ENCODE peak calls at places on chromosomes 7 and 10, in eight cellular contexts. One of them, this sample, is unnamed. For H3K4me1, the result is how much of the 10 kb centered on the place peaks cover.

GRCh38 chr7:79227035-79227434 is 226.4 kb downstream of the MAGI2 start:
- DNase-seq in neuronal stem cell: no peak
- DNase-seq in spleen: no peak
- DNase-seq in right cardiac atrium: no peak
- DNase-seq in ascending aorta: no peak
- DNase-seq in upper lobe of right lung: no peak
- DNase-seq in PC-3: peak
- DNase-seq in ovary: no peak
- DNase-seq in this sample: no peak

GRCh38 chr10:43336061-43336460 is 35.4 kb upstream of the FXYD4 start:
- DNase-seq in neuronal stem cell: no peak
- DNase-seq in spleen: no peak
- DNase-seq in right cardiac atrium: no peak
- DNase-seq in ascending aorta: no peak
- DNase-seq in upper lobe of right lung: no peak
- DNase-seq in PC-3: no peak
- DNase-seq in ovary: no peak
- DNase-seq in this sample: no peak

GRCh38 chr10:1732501-1733123 is 4.7 kb downstream of the ADARB2 start:
- DNase-seq in neuronal stem cell: no peak
- DNase-seq in spleen: no peak
- DNase-seq in right cardiac atrium: no peak
- DNase-seq in ascending aorta: no peak
- DNase-seq in upper lobe of right lung: no peak
- DNase-seq in PC-3: peak
- DNase-seq in ovary: no peak
- DNase-seq in this sample: no peak

GRCh38 chr10:91409069-91409868 is 875 bp upstream of the HECTD2 start:
- DNase-seq in neuronal stem cell: peak
- DNase-seq in spleen: no peak
- DNase-seq in right cardiac atrium: peak
- DNase-seq in ascending aorta: peak
- DNase-seq in upper lobe of right lung: peak
- DNase-seq in PC-3: peak
- DNase-seq in ovary: peak
- DNase-seq in this sample: peak

GRCh38 chr10:18097524-18097923 is 42.7 kb upstream of the CACNB2 start:
- DNase-seq in neuronal stem cell: no peak
- DNase-seq in spleen: no peak
- DNase-seq in right cardiac atrium: no peak
- DNase-seq in ascending aorta: no peak
- DNase-seq in upper lobe of right lung: no peak
- DNase-seq in PC-3: peak
- DNase-seq in ovary: no peak
- DNase-seq in this sample: no peak

GRCh38 chr10:51171946-51172345 is 97.7 kb downstream of the PRKG1 start:
- DNase-seq in neuronal stem cell: no peak
- DNase-seq in spleen: no peak
- DNase-seq in right cardiac atrium: no peak
- DNase-seq in ascending aorta: no peak
- DNase-seq in upper lobe of right lung: no peak
- DNase-seq in PC-3: peak
- DNase-seq in ovary: no peak
- DNase-seq in this sample: no peak

GRCh38 chr7:23100697-23101096 is 4.9 kb upstream of the KLHL7 start:
- DNase-seq in neuronal stem cell: no peak
- DNase-seq in spleen: no peak
- DNase-seq in right cardiac atrium: no peak
- DNase-seq in ascending aorta: no peak
- DNase-seq in upper lobe of right lung: no peak
- DNase-seq in PC-3: no peak
- DNase-seq in ovary: no peak
- DNase-seq in this sample: no peak

GRCh38 chr7:145696071-145696470 is 420.5 kb upstream of the CNTNAP2 start:
- DNase-seq in neuronal stem cell: no peak
- DNase-seq in spleen: no peak
- DNase-seq in right cardiac atrium: no peak
- DNase-seq in ascending aorta: no peak
- DNase-seq in upper lobe of right lung: no peak
- DNase-seq in PC-3: no peak
- DNase-seq in ovary: no peak
- DNase-seq in this sample: no peak

GRCh38 chr7:18610331-18610948 is 114.9 kb downstream of the HDAC9 start:
- DNase-seq in neuronal stem cell: peak
- DNase-seq in spleen: no peak
- DNase-seq in right cardiac atrium: no peak
- DNase-seq in ascending aorta: no peak
- DNase-seq in upper lobe of right lung: no peak
- DNase-seq in PC-3: peak
- DNase-seq in ovary: no peak
- DNase-seq in this sample: no peak

GRCh38 chr10:31912898-31913847 is 15.5 kb downstream of the ARHGAP12 start:
- DNase-seq in neuronal stem cell: no peak
- DNase-seq in spleen: no peak
- DNase-seq in right cardiac atrium: peak
- DNase-seq in ascending aorta: no peak
- DNase-seq in upper lobe of right lung: no peak
- DNase-seq in PC-3: no peak
- DNase-seq in ovary: peak
- DNase-seq in this sample: no peak

GRCh38 chr7:75050501-75050900 is 23.1 kb downstream of the RCC1L start:
- DNase-seq in neuronal stem cell: no peak
- DNase-seq in spleen: no peak
- DNase-seq in right cardiac atrium: no peak
- DNase-seq in ascending aorta: no peak
- DNase-seq in upper lobe of right lung: no peak
- DNase-seq in PC-3: no peak
- DNase-seq in ovary: no peak
- DNase-seq in this sample: no peak

GRCh38 chr7:75045881-75046280 is 27.7 kb downstream of the RCC1L start:
- DNase-seq in neuronal stem cell: no peak
- DNase-seq in spleen: no peak
- DNase-seq in right cardiac atrium: no peak
- DNase-seq in ascending aorta: no peak
- DNase-seq in upper lobe of right lung: no peak
- DNase-seq in PC-3: no peak
- DNase-seq in ovary: no peak
- DNase-seq in this sample: no peak

GRCh38 chr7:75049817-75050216 is 23.8 kb downstream of the RCC1L start:
- DNase-seq in neuronal stem cell: no peak
- DNase-seq in spleen: no peak
- DNase-seq in right cardiac atrium: no peak
- DNase-seq in ascending aorta: no peak
- DNase-seq in upper lobe of right lung: no peak
- DNase-seq in PC-3: no peak
- DNase-seq in ovary: no peak
- DNase-seq in this sample: no peak

GRCh38 chr7:75042831-75043703 is 30.5 kb downstream of the RCC1L start:
- DNase-seq in neuronal stem cell: no peak
- DNase-seq in spleen: no peak
- DNase-seq in right cardiac atrium: no peak
- DNase-seq in ascending aorta: no peak
- DNase-seq in upper lobe of right lung: no peak
- DNase-seq in PC-3: no peak
- DNase-seq in ovary: no peak
- DNase-seq in this sample: no peak

GRCh38 chr7:75048435-75049379 is 24.9 kb downstream of the RCC1L start:
- DNase-seq in neuronal stem cell: no peak
- DNase-seq in spleen: no peak
- DNase-seq in right cardiac atrium: no peak
- DNase-seq in ascending aorta: no peak
- DNase-seq in upper lobe of right lung: no peak
- DNase-seq in PC-3: no peak
- DNase-seq in ovary: peak
- DNase-seq in this sample: no peak
- H3K27ac ChIP-seq in neuronal stem cell: no peak
- H3K27ac ChIP-seq in spleen: no peak
- H3K27ac ChIP-seq in right cardiac atrium: no peak
- H3K27ac ChIP-seq in ascending aorta: peak
- H3K27ac ChIP-seq in upper lobe of right lung: no peak
- H3K27ac ChIP-seq in PC-3: no peak
- H3K27ac ChIP-seq in ovary: no peak
- H3K27ac ChIP-seq in this sample: no peak

DNA sequence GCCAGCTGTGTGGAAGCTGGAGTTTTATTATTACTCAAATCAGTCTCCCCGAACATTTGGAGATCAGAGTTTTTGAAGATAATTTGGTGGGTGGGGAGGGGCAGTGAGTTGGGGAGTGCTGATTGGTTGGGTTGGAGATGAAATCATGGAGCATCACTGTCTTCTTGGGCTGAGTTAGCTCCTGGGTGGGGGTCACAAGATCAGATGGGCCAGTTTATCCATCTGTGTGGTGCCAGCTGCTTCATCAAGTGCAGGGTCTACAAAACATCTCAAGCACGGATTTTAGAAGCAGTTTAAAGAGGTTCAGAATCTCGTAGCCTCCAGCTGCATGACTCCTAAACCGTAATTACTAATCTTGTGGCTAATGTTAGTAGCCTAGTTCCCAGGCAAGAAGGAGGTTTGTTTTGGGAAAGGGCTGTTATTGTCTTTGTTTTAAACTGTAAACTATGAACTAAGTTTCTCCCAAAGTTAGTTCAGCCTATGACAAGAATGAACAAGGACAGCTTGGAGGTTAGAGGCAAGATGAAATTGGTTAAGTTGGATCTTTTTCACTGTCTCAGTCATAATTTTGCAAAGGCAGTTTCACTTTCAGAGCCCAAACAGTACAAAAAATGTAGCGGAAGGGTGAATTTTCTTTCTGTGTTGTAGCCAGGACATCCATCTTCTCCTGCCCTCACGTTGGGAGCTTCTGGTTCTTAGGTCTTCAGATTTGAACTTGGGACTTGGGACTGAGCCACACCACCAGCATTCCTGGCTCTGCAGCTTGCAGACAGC is 43.1 kb downstream of the KLF6 start:
- DNase-seq in neuronal stem cell: no peak
- DNase-seq in spleen: no peak
- DNase-seq in right cardiac atrium: no peak
- DNase-seq in ascending aorta: peak
- DNase-seq in upper lobe of right lung: no peak
- DNase-seq in PC-3: no peak
- DNase-seq in ovary: no peak
- DNase-seq in this sample: no peak
- H3K4me3 ChIP-seq in neuronal stem cell: no peak
- H3K4me3 ChIP-seq in spleen: no peak
- H3K4me3 ChIP-seq in right cardiac atrium: no peak
- H3K4me3 ChIP-seq in ascending aorta: peak
- H3K4me3 ChIP-seq in upper lobe of right lung: no peak
- H3K4me3 ChIP-seq in PC-3: no peak
- H3K4me3 ChIP-seq in ovary: no peak
- H3K4me3 ChIP-seq in this sample: no peak

GRCh38 chr10:110848106-110848505 is 23.6 kb upstream of the PDCD4 start:
- DNase-seq in neuronal stem cell: no peak
- DNase-seq in spleen: no peak
- DNase-seq in right cardiac atrium: no peak
- DNase-seq in ascending aorta: no peak
- DNase-seq in upper lobe of right lung: no peak
- DNase-seq in PC-3: no peak
- DNase-seq in ovary: no peak
- DNase-seq in this sample: no peak

GRCh38 chr10:110852255-110852896 is 19.4 kb upstream of the PDCD4 start:
- DNase-seq in neuronal stem cell: no peak
- DNase-seq in spleen: no peak
- DNase-seq in right cardiac atrium: no peak
- DNase-seq in ascending aorta: no peak
- DNase-seq in upper lobe of right lung: no peak
- DNase-seq in PC-3: peak
- DNase-seq in ovary: no peak
- DNase-seq in this sample: peak

GRCh38 chr10:110850099-110850498 is 21.6 kb upstream of the PDCD4 start:
- DNase-seq in neuronal stem cell: no peak
- DNase-seq in spleen: no peak
- DNase-seq in right cardiac atrium: no peak
- DNase-seq in ascending aorta: no peak
- DNase-seq in upper lobe of right lung: no peak
- DNase-seq in PC-3: no peak
- DNase-seq in ovary: no peak
- DNase-seq in this sample: no peak

GRCh38 chr10:110852897-110853296 is 18.8 kb upstream of the PDCD4 start:
- DNase-seq in neuronal stem cell: no peak
- DNase-seq in spleen: no peak
- DNase-seq in right cardiac atrium: no peak
- DNase-seq in ascending aorta: no peak
- DNase-seq in upper lobe of right lung: no peak
- DNase-seq in PC-3: peak
- DNase-seq in ovary: no peak
- DNase-seq in this sample: no peak

GRCh38 chr10:110850990-110851389 is 20.7 kb upstream of the PDCD4 start:
- DNase-seq in neuronal stem cell: no peak
- DNase-seq in spleen: no peak
- DNase-seq in right cardiac atrium: no peak
- DNase-seq in ascending aorta: no peak
- DNase-seq in upper lobe of right lung: no peak
- DNase-seq in PC-3: no peak
- DNase-seq in ovary: no peak
- DNase-seq in this sample: no peak
- H3K4me1 ChIP-seq in neuronal stem cell: under half
- H3K4me1 ChIP-seq in spleen: half or more
- H3K4me1 ChIP-seq in right cardiac atrium: under half
- H3K4me1 ChIP-seq in ascending aorta: under half
- H3K4me1 ChIP-seq in upper lobe of right lung: under half
- H3K4me1 ChIP-seq in PC-3: under half
- H3K4me1 ChIP-seq in ovary: under half
- H3K4me1 ChIP-seq in this sample: under half

DNA sequence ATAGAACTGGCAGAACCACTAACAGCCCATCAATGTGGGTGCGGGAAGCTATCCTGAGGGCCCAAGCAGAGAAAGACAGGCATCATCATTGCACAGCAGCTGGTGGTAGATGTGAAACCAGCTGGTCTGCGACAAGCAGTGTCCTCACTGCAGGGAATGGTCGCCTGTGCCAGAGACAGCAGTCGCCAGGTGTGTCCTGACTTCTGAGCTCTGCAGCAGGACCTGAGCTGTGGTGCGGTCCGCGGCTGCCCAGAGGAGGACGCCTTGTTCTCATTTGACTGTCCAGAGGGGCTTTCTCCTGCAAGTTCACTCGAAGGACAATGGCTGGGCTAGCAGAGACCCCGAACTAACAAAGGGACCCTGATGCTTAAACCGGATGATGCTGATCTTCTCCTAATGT is 97.4 kb downstream of the LRRC18 start:
- DNase-seq in neuronal stem cell: no peak
- DNase-seq in spleen: no peak
- DNase-seq in right cardiac atrium: no peak
- DNase-seq in ascending aorta: no peak
- DNase-seq in upper lobe of right lung: no peak
- DNase-seq in PC-3: no peak
- DNase-seq in ovary: no peak
- DNase-seq in this sample: no peak
- H3K27ac ChIP-seq in neuronal stem cell: no peak
- H3K27ac ChIP-seq in spleen: no peak
- H3K27ac ChIP-seq in right cardiac atrium: no peak
- H3K27ac ChIP-seq in ascending aorta: no peak
- H3K27ac ChIP-seq in upper lobe of right lung: no peak
- H3K27ac ChIP-seq in PC-3: no peak
- H3K27ac ChIP-seq in ovary: no peak
- H3K27ac ChIP-seq in this sample: no peak